ENCODE peak calls at places on chromosomes 6 and 20, in seven cellular contexts. W, D, Y, U, F, J and I are unnamed samples.

GRCh38 chr20:17698419-17698818 is 1.3 kb upstream of the BANF2 start:
- DNase-seq in J (no peak), D (no peak), Y (no peak), W (no peak), F (no peak), U (no peak), I (no peak)

GRCh38 chr6:144284474-144284752 is 722 bp upstream of the UTRN start:
- DNase-seq in D (no peak), W (no peak), F (no peak), J (no peak), U (peak; percentile 69), Y (no peak), I (no peak)

GRCh38 chr6:144725731-144726522 is 440.8 kb downstream of the UTRN start:
- DNase-seq in Y (no peak), D (no peak), W (no peak), F (no peak), J (no peak), U (peak; percentile 28), I (no peak)

GRCh38 chr6:128725271-128726233 is 157.4 kb upstream of the LAMA2 start:
- DNase-seq in F (peak; percentile 39), D (peak; percentile 74), Y (peak; percentile 24), U (peak; percentile 33), J (peak; percentile 2), W (peak; percentile 73), I (peak; percentile 38)

GRCh38 chr20:51542033-51542893 is at the start of gene NFATC2:
- DNase-seq in D (no peak), F (peak; percentile 65), J (no peak), Y (no peak), W (no peak), U (no peak), I (no peak)

GRCh38 chr20:4607287-4607713 is 114.4 kb upstream of the PRND start:
- DNase-seq in W (peak; percentile 78), F (peak; percentile 78), D (peak; percentile 81), Y (no peak), J (peak; percentile 55), U (peak; percentile 57), I (peak; percentile 61)

GRCh38 chr6:63816979-63817436 is 181.4 kb downstream of the PHF3 start:
- DNase-seq in U (peak; percentile 26), F (peak; percentile 25), D (peak; percentile 54), W (peak; percentile 50), J (no peak), Y (no peak), I (no peak)

GRCh38 chr6:76708641-76709331 is 636.3 kb upstream of the IMPG1 start:
- DNase-seq in U (no peak), D (peak; percentile 21), J (no peak), Y (no peak), W (no peak), F (no peak), I (no peak)

GRCh38 chr6:144262470-144263369 is 22.4 kb upstream of the UTRN start:
- DNase-seq in W (no peak), Y (no peak), F (no peak), U (no peak), D (no peak), J (no peak), I (no peak)

GRCh38 chr20:56515657-56516381 is 8.7 kb upstream of the FAM209A start:
- DNase-seq in J (no peak), U (peak; percentile 1), F (no peak), D (peak; percentile 49), W (peak; percentile 27), Y (no peak), I (peak; percentile 6)

GRCh38 chr20:59016795-59017492 is 2.3 kb upstream of the TUBB1 start:
- DNase-seq in W (no peak), D (no peak), J (no peak), F (peak; percentile 52), U (peak; percentile 43), Y (no peak), I (no peak)

GRCh38 chr6:63352587-63353281 is 33.0 kb upstream of the LGSN start:
- DNase-seq in F (peak; percentile 80), D (peak; percentile 63), U (peak; percentile 47), J (no peak), Y (no peak), W (peak; percentile 66), I (peak; percentile 16)

GRCh38 chr6:81940451-81940850 is 188.0 kb upstream of the TENT5A start:
- DNase-seq in U (peak; percentile 55), D (no peak), J (no peak), F (no peak), Y (no peak), W (no peak), I (no peak)

GRCh38 chr6:46490425-46491200 is 636 bp downstream of the RCAN2 start:
- DNase-seq in J (no peak), W (peak; percentile 44), U (no peak), F (no peak), Y (no peak), D (no peak), I (no peak)

GRCh38 chr20:61169870-61170269 is 82.2 kb upstream of the CDH4 start:
- DNase-seq in D (no peak), F (no peak), Y (no peak), J (no peak), W (no peak), U (no peak), I (no peak)

GRCh38 chr20:49379338-49379737 is 101.5 kb upstream of the ZNFX1 start:
- DNase-seq in U (no peak), D (no peak), F (no peak), J (no peak), W (no peak), Y (no peak), I (no peak)

GRCh38 chr6:35817515-35817914 is 12.4 kb downstream of the LHFPL5 start:
- DNase-seq in D (no peak), F (no peak), J (no peak), Y (no peak), W (no peak), U (no peak), I (no peak)

GRCh38 chr20:59948828-59949720 is 8.9 kb downstream of the FAM217B start:
- DNase-seq in U (peak; percentile 62), J (no peak), Y (peak; percentile 29), D (peak; percentile 74), F (peak; percentile 63), W (peak; percentile 77), I (peak; percentile 60)

GRCh38 chr20:25196701-25197120 is 1.2 kb downstream of the ENTPD6 start:
- DNase-seq in F (no peak), Y (no peak), W (no peak), D (no peak), J (no peak), U (no peak), I (no peak)

GRCh38 chr6:149990672-149991402 is 27.1 kb downstream of the ULBP1 start:
- DNase-seq in W (peak; percentile 19), J (no peak), Y (no peak), U (no peak), D (no peak), F (no peak), I (no peak)
- H3K4me3 ChIP-seq in W (no peak overlapping the region), J (peak overlapping the region; percentile 36), Y (peak overlapping the region; percentile 7), U (peak overlapping the region; percentile 19), D (no peak overlapping the region), F (peak overlapping the region; percentile 49), I (peak overlapping the region; percentile 17)

GRCh38 chr6:160368670-160369069 is 20.5 kb downstream of the SLC22A3 start:
- DNase-seq in J (no peak), D (no peak), W (no peak), Y (no peak), F (no peak), U (no peak), I (no peak)

GRCh38 chr6:160367798-160368547 is 19.8 kb downstream of the SLC22A3 start:
- DNase-seq in Y (no peak), J (no peak), F (no peak), D (no peak), U (no peak), W (no peak), I (no peak)

GRCh38 chr6:160363016-160363996 is 15.1 kb downstream of the SLC22A3 start:
- DNase-seq in J (no peak), Y (no peak), D (no peak), F (no peak), W (no peak), U (no peak), I (no peak)

GRCh38 chr6:160362556-160362955 is 14.4 kb downstream of the SLC22A3 start:
- DNase-seq in F (no peak), Y (no peak), U (no peak), J (no peak), W (no peak), D (no peak), I (no peak)

DNA sequence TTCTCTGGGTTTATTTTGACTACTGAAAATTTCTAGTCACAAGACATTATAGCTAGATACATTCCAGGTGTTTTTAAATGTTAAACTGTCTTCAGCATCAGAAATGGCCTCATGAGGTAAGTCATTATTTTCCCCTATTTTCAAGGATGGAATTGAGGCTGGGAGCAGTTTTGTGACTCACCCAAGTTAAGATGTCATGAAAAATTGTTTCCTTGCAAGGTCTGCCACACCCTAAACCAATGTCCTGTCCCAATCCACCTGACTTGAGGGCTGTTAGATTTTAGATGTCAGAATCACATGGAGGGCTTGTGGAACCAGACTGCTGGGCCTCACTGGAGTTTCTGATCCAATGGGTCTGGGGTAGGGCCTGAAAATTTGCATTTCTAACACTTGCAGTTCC is 16.9 kb downstream of the SLC22A3 start:
- DNase-seq in D (no peak), J (no peak), U (peak; percentile 47), Y (no peak), W (no peak), F (no peak), I (no peak)
- TF ChIP-seq CTCF in D (no peak), J (no peak), U (no peak), Y (no peak), W (no peak), F (no peak), I (no peak)

DNA sequence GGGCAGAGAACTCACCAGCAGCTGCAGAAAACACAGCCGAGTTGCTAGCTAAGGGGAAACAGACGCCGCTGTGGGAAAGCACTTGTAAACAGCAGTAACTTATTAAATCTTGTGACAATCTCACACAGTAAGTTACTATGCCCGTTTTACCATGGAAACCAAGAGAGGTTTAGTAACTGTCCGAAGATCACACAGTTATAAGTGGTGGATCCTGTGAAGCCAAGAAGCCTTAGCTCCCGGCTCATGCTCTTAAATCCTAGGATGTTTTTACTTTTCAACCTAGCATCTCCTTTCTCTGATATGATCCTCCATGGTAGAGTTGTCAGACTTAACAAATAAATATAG is 1.5 kb upstream of the SULF2 start:
- DNase-seq in Y (no peak), F (no peak), J (no peak), D (no peak), W (no peak), U (no peak), I (no peak)
- H3K4me3 ChIP-seq in Y (no peak overlapping the region), F (peak overlapping the region; percentile 76), J (no peak overlapping the region), D (peak overlapping the region; percentile 61), W (peak overlapping the region; percentile 55), U (peak overlapping the region; percentile 65), I (peak overlapping the region; percentile 44)

DNA sequence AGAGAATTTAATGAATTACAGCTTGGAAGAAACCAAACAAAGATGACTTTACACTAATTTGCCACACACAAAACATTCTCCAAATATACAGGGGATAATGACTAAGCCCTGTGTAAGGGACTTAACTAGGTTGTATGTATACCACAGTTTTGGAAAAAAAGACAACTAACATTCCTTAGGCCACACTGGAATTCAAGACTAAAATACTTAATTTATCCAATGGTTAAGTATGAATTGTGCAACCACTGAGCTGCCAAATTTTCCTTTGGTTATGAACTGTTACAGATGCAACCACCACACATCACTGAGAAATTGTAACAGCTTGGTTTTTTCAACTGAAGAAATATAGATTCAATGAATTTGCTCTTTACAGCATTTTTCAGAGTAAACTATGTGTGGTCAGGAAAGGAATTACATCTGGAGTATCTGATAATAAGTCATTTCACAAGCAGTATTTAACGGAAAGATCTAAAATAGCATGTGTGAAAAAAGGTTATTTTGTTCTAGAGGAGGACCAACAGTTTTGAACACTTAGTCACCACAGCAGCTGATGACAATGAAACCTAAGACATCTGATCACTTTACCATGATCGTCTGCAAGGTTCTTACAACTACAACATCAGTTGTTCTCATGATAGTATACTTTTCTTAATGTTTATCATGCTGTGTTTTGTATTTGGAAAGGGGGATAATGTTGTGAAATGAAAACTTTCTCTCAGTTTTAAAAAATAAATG is 318.8 kb downstream of the BCKDHB start:
- DNase-seq in W (peak; percentile 93), D (peak; percentile 82), J (no peak), Y (peak; percentile 67), U (peak; percentile 18), F (no peak), I (peak; percentile 97)
- TF ChIP-seq CTCF in W (no peak), D (no peak), J (no peak), Y (no peak), U (no peak), F (no peak), I (no peak)